ENCODE peak calls at places on chromosomes 13 and 19, in four cellular contexts. U is T-helper 17 cell, D is germinal center, C is ACHN. N is an unnamed sample.

GRCh38 chr19:35714601-35715354 is 3.0 kb upstream of the KMT2B start:
- DNase-seq in U (no peak), D (peak), C (no peak), N (no peak)

GRCh38 chr19:35063940-35064818 is 22.7 kb downstream of the HPN start:
- DNase-seq in D (no peak), U (no peak), C (peak), N (no peak)

GRCh38 chr13:103898481-103898880 is 832.3 kb upstream of the SLC10A2 start:
- DNase-seq in U (no peak), D (no peak), C (no peak), N (no peak)

GRCh38 chr19:42606660-42607351 is 12.1 kb upstream of the CEACAM8 start:
- DNase-seq in D (peak), U (no peak), C (peak), N (peak)

GRCh38 chr13:31209172-31209818 is 9.5 kb downstream of the B3GLCT start:
- DNase-seq in U (no peak), D (no peak), C (no peak), N (no peak)

GRCh38 chr19:57682226-57682766 is 519 bp downstream of the ZNF551 start:
- DNase-seq in D (no peak), C (peak), U (no peak), N (no peak)

GRCh38 chr19:1719519-1719918 is 33.8 kb upstream of the ONECUT3 start:
- DNase-seq in D (no peak), U (no peak), C (no peak), N (no peak)

GRCh38 chr13:33832872-33833271 is 14.9 kb downstream of the RFC3 start:
- DNase-seq in D (no peak), U (no peak), C (no peak), N (no peak)

GRCh38 chr13:81987159-81987558 is 1646.2 kb upstream of the SPRY2 start:
- DNase-seq in C (peak), D (no peak), U (no peak), N (no peak)

GRCh38 chr13:42068886-42069285 is 20.4 kb downstream of the DGKH start:
- DNase-seq in U (no peak), C (no peak), D (no peak), N (peak)

GRCh38 chr19:41688098-41688497 is at the start of gene CEACAM7:
- DNase-seq in C (no peak), U (no peak), D (no peak), N (no peak)

GRCh38 chr19:869245-870177 is 10.0 kb downstream of the CFD start:
- DNase-seq in D (no peak), C (peak), U (no peak), N (no peak)

GRCh38 chr19:29121684-29122083 is 91.3 kb downstream of the UQCRFS1 start:
- DNase-seq in C (peak), D (peak), U (no peak), N (no peak)

GRCh38 chr19:29532956-29533355 is 7.2 kb downstream of the VSTM2B start:
- DNase-seq in U (no peak), D (no peak), C (no peak), N (no peak)

GRCh38 chr19:16342002-16342715 is 17.5 kb downstream of the KLF2 start:
- DNase-seq in C (peak), U (no peak), D (peak), N (no peak)

GRCh38 chr19:51242881-51243280 is 8.0 kb upstream of the SIGLECL1 start:
- DNase-seq in U (no peak), C (no peak), D (no peak), N (peak)

GRCh38 chr19:46755077-46755852 is 9.0 kb upstream of the STRN4 start:
- DNase-seq in D (no peak), C (no peak), U (no peak), N (no peak)

GRCh38 chr13:87058786-87059329 is 612.3 kb upstream of the SLITRK5 start:
- DNase-seq in D (no peak), U (no peak), C (no peak), N (no peak)

GRCh38 chr19:33064778-33065550 is at the start of gene RHPN2:
- DNase-seq in U (peak), D (peak), C (peak), N (no peak)

GRCh38 chr13:89393758-89394157 is 1722.6 kb downstream of the SLITRK5 start:
- DNase-seq in C (no peak), U (no peak), D (no peak), N (no peak)

GRCh38 chr19:35268546-35269424 is at the start of gene USF2:
- DNase-seq in C (peak), U (peak), D (peak), N (peak)

GRCh38 chr13:40272776-40273139 is 393.7 kb downstream of the FOXO1 start:
- DNase-seq in C (no peak), D (peak), U (no peak), N (no peak)

GRCh38 chr13:51995677-51996551 is 15.3 kb downstream of the ATP7B start:
- DNase-seq in C (no peak), D (no peak), U (no peak), N (peak)

GRCh38 chr13:50911937-50912624 is 2.5 kb downstream of the RNASEH2B start:
- DNase-seq in U (peak), C (peak), D (peak), N (peak)

GRCh38 chr13:21465710-21466160 is 6.6 kb upstream of the ZDHHC20 start:
- DNase-seq in D (no peak), C (no peak), U (no peak), N (no peak)

GRCh38 chr19:36528921-36529518 is 949 bp upstream of the ZNF260 start:
- DNase-seq in U (no peak), D (peak), C (no peak), N (no peak)

GRCh38 chr19:5137571-5138124 is 168.7 kb downstream of the KDM4B start:
- DNase-seq in D (no peak), U (no peak), C (no peak), N (no peak)

GRCh38 chr13:110307697-110308376 is 753 bp downstream of the COL4A2 start:
- DNase-seq in U (no peak), D (no peak), C (no peak), N (no peak)

GRCh38 chr13:113170503-113170902 is 12.1 kb downstream of the PROZ start:
- DNase-seq in U (no peak), C (no peak), D (no peak), N (no peak)

GRCh38 chr19:3061214-3062161 is 807 bp downstream of the TLE5 start:
- DNase-seq in D (peak), C (peak), U (peak), N (no peak)

GRCh38 chr19:34508540-34508939 is 27.0 kb downstream of the WTIP start:
- DNase-seq in C (no peak), U (no peak), D (no peak), N (no peak)

GRCh38 chr13:113464476-113464875 is 11.2 kb upstream of the ADPRHL1 start:
- DNase-seq in D (no peak), C (no peak), U (no peak), N (no peak)

N was measured in AML-193.